ENCODE peak calls at places on chromosomes 6 and 20, in ten cellular contexts. One of them, this sample, is unnamed.
A peak's percentile ranks its signal among the peaks of the same experiment; 100 is the strongest.

GRCh38 chr6:287500-287883 is 4.8 kb upstream of the DUSP22 start:
- DNase-seq in testis: no peak
- DNase-seq in transverse colon: no peak
- DNase-seq in ovary: no peak
- DNase-seq in endothelial cell of umbilical vein: no peak
- DNase-seq in stomach: no peak
- DNase-seq in tibial nerve: no peak
- DNase-seq in A549: no peak
- DNase-seq in spleen: no peak
- DNase-seq in heart left ventricle: no peak
- DNase-seq in this sample: no peak

GRCh38 chr20:23340524-23340923 is 10.1 kb upstream of the NXT1 start:
- DNase-seq in endothelial cell of umbilical vein: peak; percentile 84
- DNase-seq in A549: peak; percentile 83
- DNase-seq in ovary: peak; percentile 68
- DNase-seq in testis: peak; percentile 88
- DNase-seq in heart left ventricle: peak; percentile 60
- DNase-seq in tibial nerve: peak; percentile 87
- DNase-seq in stomach: peak; percentile 67
- DNase-seq in transverse colon: peak; percentile 45
- DNase-seq in spleen: no peak
- DNase-seq in this sample: no peak

GRCh38 chr6:116012471-116012949 is 48.2 kb downstream of the FRK start:
- DNase-seq in spleen: no peak
- DNase-seq in A549: no peak
- DNase-seq in tibial nerve: no peak
- DNase-seq in heart left ventricle: no peak
- DNase-seq in endothelial cell of umbilical vein: no peak
- DNase-seq in stomach: peak; percentile 32
- DNase-seq in testis: no peak
- DNase-seq in ovary: no peak
- DNase-seq in transverse colon: no peak
- DNase-seq in this sample: no peak

GRCh38 chr6:15709665-15710269 is 46.9 kb upstream of the DTNBP1 start:
- DNase-seq in ovary: no peak
- DNase-seq in transverse colon: no peak
- DNase-seq in spleen: no peak
- DNase-seq in tibial nerve: no peak
- DNase-seq in A549: no peak
- DNase-seq in endothelial cell of umbilical vein: no peak
- DNase-seq in testis: no peak
- DNase-seq in stomach: no peak
- DNase-seq in heart left ventricle: no peak
- DNase-seq in this sample: no peak

GRCh38 chr6:166575190-166575589 is 11.3 kb downstream of the RAMACL start:
- DNase-seq in testis: peak; percentile 68
- DNase-seq in ovary: peak; percentile 70
- DNase-seq in transverse colon: no peak
- DNase-seq in heart left ventricle: peak; percentile 62
- DNase-seq in stomach: no peak
- DNase-seq in spleen: no peak
- DNase-seq in endothelial cell of umbilical vein: peak; percentile 52
- DNase-seq in tibial nerve: no peak
- DNase-seq in A549: no peak
- DNase-seq in this sample: no peak

GRCh38 chr6:56808871-56809359 is 146.0 kb upstream of the BEND6 start:
- DNase-seq in stomach: no peak
- DNase-seq in testis: no peak
- DNase-seq in heart left ventricle: no peak
- DNase-seq in ovary: no peak
- DNase-seq in spleen: no peak
- DNase-seq in endothelial cell of umbilical vein: no peak
- DNase-seq in A549: peak; percentile 21
- DNase-seq in transverse colon: no peak
- DNase-seq in tibial nerve: no peak
- DNase-seq in this sample: no peak

GRCh38 chr6:44025226-44025625 is 102.0 kb downstream of the MRPL14 start:
- DNase-seq in testis: no peak
- DNase-seq in endothelial cell of umbilical vein: no peak
- DNase-seq in transverse colon: no peak
- DNase-seq in A549: no peak
- DNase-seq in spleen: no peak
- DNase-seq in tibial nerve: no peak
- DNase-seq in heart left ventricle: no peak
- DNase-seq in ovary: no peak
- DNase-seq in stomach: no peak
- DNase-seq in this sample: no peak

GRCh38 chr6:25002326-25003066 is 66.7 kb upstream of the RIPOR2 start:
- DNase-seq in endothelial cell of umbilical vein: peak; percentile 31
- DNase-seq in transverse colon: no peak
- DNase-seq in tibial nerve: no peak
- DNase-seq in ovary: no peak
- DNase-seq in A549: no peak
- DNase-seq in spleen: no peak
- DNase-seq in stomach: no peak
- DNase-seq in heart left ventricle: no peak
- DNase-seq in testis: no peak
- DNase-seq in this sample: no peak

GRCh38 chr20:63407928-63408683 is 47.0 kb upstream of the CHRNA4 start:
- DNase-seq in A549: no peak
- DNase-seq in testis: no peak
- DNase-seq in transverse colon: no peak
- DNase-seq in ovary: no peak
- DNase-seq in endothelial cell of umbilical vein: no peak
- DNase-seq in heart left ventricle: no peak
- DNase-seq in tibial nerve: no peak
- DNase-seq in stomach: no peak
- DNase-seq in spleen: no peak
- DNase-seq in this sample: no peak

GRCh38 chr20:35710039-35710438 is 10.8 kb downstream of the ROMO1 start:
- DNase-seq in ovary: no peak
- DNase-seq in A549: no peak
- DNase-seq in heart left ventricle: no peak
- DNase-seq in stomach: no peak
- DNase-seq in tibial nerve: no peak
- DNase-seq in endothelial cell of umbilical vein: no peak
- DNase-seq in spleen: no peak
- DNase-seq in transverse colon: no peak
- DNase-seq in testis: no peak
- DNase-seq in this sample: no peak

GRCh38 chr6:33320315-33321181 is 3.0 kb upstream of the ZBTB22 start:
- DNase-seq in spleen: peak; percentile 77
- DNase-seq in transverse colon: peak; percentile 33
- DNase-seq in A549: no peak
- DNase-seq in ovary: peak; percentile 62
- DNase-seq in endothelial cell of umbilical vein: peak; percentile 66
- DNase-seq in heart left ventricle: peak; percentile 71
- DNase-seq in testis: peak; percentile 84
- DNase-seq in tibial nerve: peak; percentile 76
- DNase-seq in stomach: peak; percentile 59
- DNase-seq in this sample: no peak

DNA sequence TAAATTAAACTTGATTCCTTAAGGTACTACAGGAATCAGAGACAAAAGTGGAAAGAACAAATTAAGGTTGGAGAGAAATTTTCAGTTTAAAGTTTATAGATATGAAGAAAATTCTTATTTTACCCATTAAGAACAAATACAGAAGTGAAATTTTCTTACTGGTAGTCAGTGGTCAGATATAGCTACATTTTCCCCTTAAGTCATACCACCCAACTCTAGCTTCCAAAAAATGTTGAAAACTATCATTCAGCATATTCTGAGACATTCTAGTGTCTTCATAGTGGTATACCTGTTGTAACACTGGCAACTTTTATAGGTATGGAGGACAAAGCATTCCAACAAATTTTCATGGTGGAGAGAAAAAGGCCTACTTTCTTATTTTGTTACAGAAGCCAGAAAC is 15.6 kb upstream of the SUMO4 start:
- DNase-seq in ovary: no peak
- DNase-seq in heart left ventricle: no peak
- DNase-seq in endothelial cell of umbilical vein: no peak
- DNase-seq in testis: no peak
- DNase-seq in stomach: no peak
- DNase-seq in transverse colon: no peak
- DNase-seq in spleen: no peak
- DNase-seq in A549: no peak
- DNase-seq in tibial nerve: no peak
- DNase-seq in this sample: no peak
- H3K4me3 ChIP-seq in ovary: no peak overlapping the region
- H3K4me3 ChIP-seq in heart left ventricle: no peak overlapping the region
- H3K4me3 ChIP-seq in endothelial cell of umbilical vein: no peak overlapping the region
- H3K4me3 ChIP-seq in testis: no peak overlapping the region
- H3K4me3 ChIP-seq in stomach: no peak overlapping the region
- H3K4me3 ChIP-seq in transverse colon: no peak overlapping the region
- H3K4me3 ChIP-seq in spleen: no peak overlapping the region
- H3K4me3 ChIP-seq in A549: no peak overlapping the region
- H3K4me3 ChIP-seq in tibial nerve: no peak overlapping the region
- H3K4me3 ChIP-seq in this sample: no peak overlapping the region

DNA sequence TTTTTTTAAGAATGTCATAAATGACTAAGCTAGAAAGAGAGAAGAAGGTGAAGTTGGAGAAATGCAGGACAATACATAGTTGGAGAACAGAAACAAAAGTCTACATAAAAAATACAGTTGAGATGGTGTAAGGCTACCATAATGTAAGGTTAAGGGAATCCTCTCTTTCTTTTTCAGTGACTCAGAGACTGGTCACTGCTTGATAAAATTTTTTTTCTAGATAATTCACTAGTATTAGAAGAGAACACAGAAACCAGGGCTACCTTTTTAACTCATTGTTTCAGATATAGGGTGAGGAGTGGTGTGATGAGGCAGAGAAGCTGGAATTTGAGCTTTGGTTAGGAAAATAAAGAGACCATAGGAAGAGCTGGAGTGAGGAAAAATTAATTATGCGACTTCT is 18.2 kb upstream of the EDN1 start:
- DNase-seq in ovary: no peak
- DNase-seq in A549: no peak
- DNase-seq in endothelial cell of umbilical vein: no peak
- DNase-seq in testis: no peak
- DNase-seq in transverse colon: no peak
- DNase-seq in heart left ventricle: no peak
- DNase-seq in stomach: no peak
- DNase-seq in spleen: no peak
- DNase-seq in tibial nerve: no peak
- DNase-seq in this sample: no peak
- TF ChIP-seq POLR2A in ovary: no peak
- TF ChIP-seq POLR2A in A549: no peak
- TF ChIP-seq POLR2A in endothelial cell of umbilical vein: no peak
- TF ChIP-seq POLR2A in testis: no peak
- TF ChIP-seq POLR2A in transverse colon: no peak
- TF ChIP-seq POLR2A in heart left ventricle: no peak
- TF ChIP-seq POLR2A in stomach: no peak
- TF ChIP-seq POLR2A in spleen: no peak
- TF ChIP-seq POLR2A in tibial nerve: no peak
- TF ChIP-seq POLR2A in this sample: no peak

GRCh38 chr20:55143605-55144004 is 668.2 kb downstream of the DOK5 start:
- DNase-seq in stomach: no peak
- DNase-seq in heart left ventricle: no peak
- DNase-seq in transverse colon: no peak
- DNase-seq in ovary: no peak
- DNase-seq in endothelial cell of umbilical vein: no peak
- DNase-seq in spleen: no peak
- DNase-seq in A549: no peak
- DNase-seq in tibial nerve: no peak
- DNase-seq in testis: no peak
- DNase-seq in this sample: no peak
- H3K4me1 ChIP-seq in stomach: no peaks in the 10 kb centered on the region
- H3K4me1 ChIP-seq in heart left ventricle: no peaks in the 10 kb centered on the region
- H3K4me1 ChIP-seq in transverse colon: no peaks in the 10 kb centered on the region
- H3K4me1 ChIP-seq in ovary: no peaks in the 10 kb centered on the region
- H3K4me1 ChIP-seq in endothelial cell of umbilical vein: no peaks in the 10 kb centered on the region
- H3K4me1 ChIP-seq in spleen: no peaks in the 10 kb centered on the region
- H3K4me1 ChIP-seq in A549: no peaks in the 10 kb centered on the region
- H3K4me1 ChIP-seq in tibial nerve: no peaks in the 10 kb centered on the region
- H3K4me1 ChIP-seq in testis: no peaks in the 10 kb centered on the region
- H3K4me1 ChIP-seq in this sample: no peaks in the 10 kb centered on the region

GRCh38 chr6:2873643-2874042 is 29.5 kb downstream of the SERPINB9 start:
- DNase-seq in transverse colon: no peak
- DNase-seq in heart left ventricle: no peak
- DNase-seq in endothelial cell of umbilical vein: no peak
- DNase-seq in ovary: no peak
- DNase-seq in A549: no peak
- DNase-seq in stomach: no peak
- DNase-seq in tibial nerve: no peak
- DNase-seq in spleen: no peak
- DNase-seq in testis: no peak
- DNase-seq in this sample: no peak

GRCh38 chr6:2877960-2878359 is 25.1 kb downstream of the SERPINB9 start:
- DNase-seq in heart left ventricle: no peak
- DNase-seq in stomach: no peak
- DNase-seq in transverse colon: no peak
- DNase-seq in ovary: no peak
- DNase-seq in endothelial cell of umbilical vein: peak; percentile 15
- DNase-seq in tibial nerve: no peak
- DNase-seq in testis: no peak
- DNase-seq in A549: no peak
- DNase-seq in spleen: no peak
- DNase-seq in this sample: no peak

GRCh38 chr6:2877057-2877882 is 25.8 kb downstream of the SERPINB9 start:
- DNase-seq in testis: no peak
- DNase-seq in transverse colon: peak; percentile 51
- DNase-seq in heart left ventricle: no peak
- DNase-seq in ovary: peak; percentile 68
- DNase-seq in spleen: no peak
- DNase-seq in endothelial cell of umbilical vein: peak; percentile 86
- DNase-seq in tibial nerve: no peak
- DNase-seq in stomach: no peak
- DNase-seq in A549: peak; percentile 43
- DNase-seq in this sample: no peak

GRCh38 chr6:2875840-2876207 is 27.3 kb downstream of the SERPINB9 start:
- DNase-seq in stomach: no peak
- DNase-seq in spleen: peak; percentile 94
- DNase-seq in ovary: no peak
- DNase-seq in A549: no peak
- DNase-seq in heart left ventricle: peak; percentile 30
- DNase-seq in testis: no peak
- DNase-seq in transverse colon: peak; percentile 59
- DNase-seq in tibial nerve: no peak
- DNase-seq in endothelial cell of umbilical vein: peak; percentile 33
- DNase-seq in this sample: no peak

DNA sequence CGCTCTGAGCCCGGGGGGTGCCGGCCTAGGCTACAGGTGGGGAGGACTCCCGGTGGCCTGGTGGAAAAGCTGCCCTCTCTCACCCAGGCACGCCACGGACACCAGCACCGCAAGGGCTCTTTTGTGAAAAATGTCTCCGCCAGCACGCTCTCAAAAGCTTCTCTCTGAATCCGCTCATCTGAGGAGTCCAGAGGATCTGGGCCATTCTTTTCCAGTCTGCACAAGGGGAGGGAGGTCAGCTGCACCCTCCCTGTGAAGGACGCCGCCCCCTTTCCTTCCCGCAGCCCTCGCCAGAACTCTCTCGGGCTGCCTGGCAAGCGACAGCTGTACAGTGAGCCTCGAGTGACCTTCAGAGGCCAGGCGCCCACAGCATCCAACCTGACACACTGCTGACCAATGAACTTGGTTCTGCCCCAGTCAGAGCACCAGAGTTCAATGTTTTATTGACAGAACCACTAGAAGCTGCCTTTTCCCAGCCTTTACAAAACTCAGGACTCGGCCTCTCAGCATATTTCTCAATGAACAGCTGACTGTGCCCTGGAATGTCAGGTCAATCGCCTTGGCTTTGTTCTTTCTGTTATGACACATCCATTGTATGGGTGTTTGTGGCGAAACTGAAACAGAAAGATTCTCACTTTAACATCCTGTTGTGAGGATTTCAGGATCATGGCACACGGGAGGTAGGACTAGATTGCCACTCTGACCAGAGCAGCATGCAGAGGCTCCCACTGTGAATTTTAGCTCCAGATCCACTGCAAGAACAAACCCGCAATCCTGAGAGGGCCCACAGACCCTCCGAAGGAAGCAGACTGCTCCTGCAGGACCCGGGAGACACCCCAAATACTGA is 26.7 kb downstream of the SERPINB9 start:
- DNase-seq in transverse colon: peak; percentile 70
- DNase-seq in tibial nerve: peak; percentile 63
- DNase-seq in heart left ventricle: peak; percentile 83
- DNase-seq in stomach: peak; percentile 57
- DNase-seq in ovary: peak; percentile 62
- DNase-seq in testis: peak; percentile 93
- DNase-seq in A549: peak; percentile 74
- DNase-seq in spleen: peak; percentile 89
- DNase-seq in endothelial cell of umbilical vein: peak; percentile 98
- DNase-seq in this sample: no peak
- H3K4me3 ChIP-seq in transverse colon: peak overlapping the region; percentile 49
- H3K4me3 ChIP-seq in tibial nerve: peak overlapping the region; percentile 33
- H3K4me3 ChIP-seq in heart left ventricle: peak overlapping the region; percentile 58
- H3K4me3 ChIP-seq in stomach: peak overlapping the region; percentile 58
- H3K4me3 ChIP-seq in ovary: peak overlapping the region; percentile 44
- H3K4me3 ChIP-seq in testis: peak overlapping the region; percentile 59
- H3K4me3 ChIP-seq in A549: peak overlapping the region; percentile 44
- H3K4me3 ChIP-seq in spleen: peak overlapping the region; percentile 73
- H3K4me3 ChIP-seq in endothelial cell of umbilical vein: no peak overlapping the region
- H3K4me3 ChIP-seq in this sample: peak overlapping the region; percentile 61

This sample was measured in vagina.